ENCODE peak calls at places on chromosomes 6 and 20, in five cellular contexts. Q is upper lobe of left lung, W is mesenchymal stem cell, F is RWPE2, C is breast epithelium. A is an unnamed sample.

GRCh38 chr20:47663354-47664067 is 121.8 kb downstream of the SULF2 start:
- DNase-seq in C (peak; percentile 80), W (peak; percentile 79), F (peak; percentile 83), Q (peak; percentile 77), A (peak; percentile 35)

GRCh38 chr6:161830866-161831600 is 557.2 kb upstream of the AGPAT4 start:
- DNase-seq in Q (no peak), F (no peak), C (no peak), W (no peak), A (no peak)

GRCh38 chr6:106069478-106069877 is 16.7 kb upstream of the PRDM1 start:
- DNase-seq in C (no peak), W (peak; percentile 59), Q (no peak), F (no peak), A (no peak)

GRCh38 chr20:54606384-54606783 is 131.0 kb downstream of the DOK5 start:
- DNase-seq in C (no peak), F (no peak), W (no peak), Q (no peak), A (no peak)

GRCh38 chr6:170271771-170272314 is 19.0 kb downstream of the DLL1 start:
- DNase-seq in W (no peak), C (no peak), Q (no peak), F (no peak), A (peak; percentile 58)

GRCh38 chr20:17663486-17663885 is 18.6 kb downstream of the RRBP1 start:
- DNase-seq in F (peak; percentile 4), Q (no peak), W (no peak), C (no peak), A (no peak)

GRCh38 chr20:63454729-63455567 is 17.5 kb downstream of the KCNQ2 start:
- DNase-seq in W (no peak), C (no peak), F (no peak), Q (no peak), A (no peak)

GRCh38 chr20:1376453-1377270 is 16.2 kb downstream of the FKBP1A start:
- DNase-seq in C (no peak), Q (peak; percentile 40), W (no peak), F (no peak), A (no peak)

GRCh38 chr6:137094411-137095008 is 49.7 kb upstream of the IL20RA start:
- DNase-seq in F (no peak), Q (peak; percentile 31), C (no peak), W (peak; percentile 71), A (peak; percentile 18)

GRCh38 chr6:163314791-163315404 is 99.6 kb upstream of the QKI start:
- DNase-seq in F (no peak), C (no peak), W (no peak), Q (no peak), A (no peak)

GRCh38 chr6:34876451-34876850 is 11.4 kb downstream of the TAF11 start:
- DNase-seq in W (no peak), C (no peak), F (no peak), Q (no peak), A (no peak)

GRCh38 chr6:67064323-67064722 is 1357.3 kb upstream of the EYS start:
- DNase-seq in F (no peak), W (no peak), C (no peak), Q (no peak), A (no peak)

GRCh38 chr6:133551436-133551835 is 310.3 kb downstream of the EYA4 start:
- DNase-seq in C (no peak), W (no peak), Q (no peak), F (no peak), A (no peak)

GRCh38 chr6:34315780-34316179 is 67.0 kb upstream of the SMIM29 start:
- DNase-seq in Q (no peak), W (no peak), F (no peak), C (no peak), A (no peak)

GRCh38 chr6:69370763-69371162 is 426.0 kb downstream of the LMBRD1 start:
- DNase-seq in F (no peak), W (no peak), C (no peak), Q (no peak), A (no peak)

GRCh38 chr6:25404094-25404493 is 124.9 kb downstream of the CARMIL1 start:
- DNase-seq in F (no peak), Q (no peak), W (no peak), C (no peak), A (no peak)

GRCh38 chr6:92000112-92000511 is 1413.2 kb upstream of the MAP3K7 start:
- DNase-seq in C (no peak), Q (no peak), W (no peak), F (no peak), A (no peak)

GRCh38 chr20:14344746-14345145 is 7.3 kb upstream of the FLRT3 start:
- DNase-seq in F (no peak), Q (no peak), W (no peak), C (no peak), A (no peak)

GRCh38 chr20:16063876-16064275 is 509.4 kb downstream of the KIF16B start:
- DNase-seq in Q (no peak), W (no peak), C (no peak), F (no peak), A (no peak)

GRCh38 chr20:37408202-37408929 is 62.4 kb downstream of the SRC start:
- DNase-seq in C (no peak), W (peak; percentile 20), Q (no peak), F (peak; percentile 75), A (no peak)

GRCh38 chr6:111207141-111207858 is 120.0 kb downstream of the SLC16A10 start:
- DNase-seq in F (no peak), C (no peak), Q (no peak), W (peak; percentile 12), A (no peak)

GRCh38 chr6:69647726-69648125 is 149.1 kb downstream of the LMBRD1 start:
- DNase-seq in F (no peak), Q (no peak), C (no peak), W (no peak), A (no peak)

GRCh38 chr20:23039885-23040508 is 4.9 kb downstream of the SSTR4 start:
- DNase-seq in F (no peak), W (no peak), Q (no peak), C (no peak), A (no peak)

GRCh38 chr20:23047001-23047737 is 2.3 kb downstream of the THBD start:
- DNase-seq in W (no peak), Q (no peak), C (no peak), F (no peak), A (no peak)

GRCh38 chr20:23042270-23042669 is 7.2 kb downstream of the SSTR4 start:
- DNase-seq in F (no peak), W (no peak), C (no peak), Q (no peak), A (no peak)

GRCh38 chr20:23046431-23046830 is 3.0 kb downstream of the THBD start:
- DNase-seq in C (no peak), F (no peak), W (no peak), Q (no peak), A (no peak)

DNA sequence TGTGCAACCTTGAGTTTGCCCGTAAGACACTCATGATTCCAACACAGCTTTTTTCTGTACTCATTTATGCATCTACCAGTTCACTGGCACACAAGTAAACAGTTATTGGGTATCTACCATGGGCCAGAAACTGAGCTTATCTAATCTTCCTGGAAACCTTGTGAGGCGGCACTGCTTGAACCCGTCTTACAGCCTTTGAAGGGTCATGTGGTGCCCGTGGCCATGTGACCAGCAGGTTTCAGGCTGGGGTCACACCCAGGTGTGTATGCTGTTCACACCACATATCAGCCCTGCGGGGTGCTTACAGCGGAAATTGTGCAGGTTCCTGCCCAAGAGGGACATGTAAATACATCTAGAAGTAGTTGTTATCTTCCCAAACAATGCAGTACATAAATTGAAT is 6.1 kb downstream of the THBD start:
- DNase-seq in W (no peak), F (no peak), C (no peak), Q (no peak), A (no peak)
- H3K27me3 ChIP-seq in W (peaks cover 28% of the 10 kb centered on the region), F (no peaks in the 10 kb centered on the region), C (peaks cover 16% of the 10 kb centered on the region), Q (no peaks in the 10 kb centered on the region), A (peaks cover 13% of the 10 kb centered on the region)

GRCh38 chr6:8234316-8234715 is 132.0 kb upstream of the EEF1E1 start:
- DNase-seq in F (no peak), C (no peak), W (no peak), Q (no peak), A (no peak)

GRCh38 chr6:8236956-8237355 is 134.6 kb upstream of the EEF1E1 start:
- DNase-seq in Q (no peak), F (no peak), W (no peak), C (no peak), A (no peak)

GRCh38 chr6:8238772-8239683 is 136.7 kb upstream of the EEF1E1 start:
- DNase-seq in Q (no peak), F (no peak), C (no peak), W (no peak), A (no peak)

GRCh38 chr6:8240316-8240715 is 138.0 kb upstream of the EEF1E1 start:
- DNase-seq in W (no peak), Q (no peak), C (no peak), F (no peak), A (no peak)

DNA sequence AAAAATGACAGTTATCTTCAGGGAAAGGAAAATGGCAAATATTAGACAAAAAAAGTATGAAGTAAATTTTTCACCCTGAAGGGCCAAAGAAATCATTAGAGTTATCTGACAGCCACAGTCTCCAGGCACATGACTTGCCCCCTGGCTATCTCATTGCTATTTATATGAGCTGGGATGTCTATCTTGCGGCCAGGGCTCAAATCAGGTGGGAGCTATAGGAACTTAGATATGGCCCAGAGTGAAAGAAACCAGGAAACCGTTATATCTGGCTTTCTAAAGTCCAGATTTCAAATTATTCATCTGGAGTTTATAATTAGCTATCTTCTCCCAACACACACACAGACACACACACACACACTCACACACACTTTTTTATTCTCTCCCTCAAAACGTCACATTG is 135.3 kb upstream of the EEF1E1 start:
- DNase-seq in F (no peak), W (no peak), C (no peak), Q (no peak), A (no peak)
- H3K4me1 ChIP-seq in F (no peaks in the 10 kb centered on the region), W (peaks cover 2% of the 10 kb centered on the region), C (no peaks in the 10 kb centered on the region), Q (no peaks in the 10 kb centered on the region), A (no peaks in the 10 kb centered on the region)

DNA sequence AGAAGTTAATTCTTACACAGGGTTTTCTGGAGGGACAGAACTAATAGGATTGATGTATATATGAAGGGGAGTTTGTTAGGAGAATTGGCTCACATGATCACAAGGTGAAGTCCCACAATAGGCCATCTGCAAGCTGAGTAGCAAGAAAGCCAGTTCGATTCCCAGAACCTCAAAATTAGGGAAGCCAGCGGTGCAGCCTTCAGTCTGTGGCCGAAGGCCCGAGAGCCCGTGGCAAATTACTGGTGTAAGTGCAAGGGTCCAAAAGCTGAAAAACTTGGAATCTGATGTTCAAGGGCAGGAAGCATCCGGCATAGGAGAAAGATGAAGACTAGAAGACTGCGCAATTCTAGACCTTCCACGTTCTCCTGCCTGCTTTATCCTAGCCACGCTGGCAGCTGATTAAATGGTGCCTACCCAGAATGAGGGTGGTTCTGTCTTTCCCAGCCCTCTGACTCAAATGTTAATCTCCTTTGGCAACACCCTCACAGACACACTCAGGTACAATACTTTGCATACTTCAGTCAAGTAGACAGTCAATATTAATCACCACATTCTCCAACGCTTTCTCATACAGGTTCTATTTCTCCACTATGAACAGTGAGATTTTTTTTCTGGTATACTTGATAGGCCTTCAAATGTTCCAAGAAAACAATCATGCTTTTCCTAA is 357.0 kb downstream of the LAMA2 start:
- DNase-seq in Q (no peak), W (no peak), C (no peak), F (no peak), A (no peak)
- H3K27ac ChIP-seq in Q (no peak overlapping the region), W (no peak overlapping the region), C (no peak overlapping the region), F (peak overlapping the region; percentile 21), A (no peak overlapping the region)

DNA sequence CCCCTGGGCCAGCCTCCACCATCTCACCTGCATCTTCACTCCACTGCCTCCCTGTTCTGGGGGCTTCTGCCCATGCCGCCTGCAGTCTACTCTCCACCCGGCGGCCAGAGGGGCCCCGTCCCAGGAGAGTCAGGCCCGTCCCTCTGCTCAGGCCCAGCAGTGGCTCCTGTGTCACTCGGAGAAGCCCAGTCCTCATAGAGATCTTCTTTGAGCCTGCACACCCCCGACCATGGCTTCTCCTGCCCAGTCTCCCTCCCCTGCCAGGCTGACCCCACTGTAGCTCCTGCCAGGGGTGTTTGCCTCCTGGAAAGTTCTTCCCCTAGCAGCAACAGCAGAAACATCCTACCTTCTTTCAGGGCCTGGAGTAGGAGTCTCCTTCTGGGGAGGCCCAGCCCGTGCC is 22.2 kb upstream of the NOL4L start:
- DNase-seq in C (no peak), W (no peak), Q (no peak), F (peak; percentile 76), A (no peak)
- H3K27me3 ChIP-seq in C (peaks cover 5% of the 10 kb centered on the region), W (peaks cover 79% of the 10 kb centered on the region), Q (no peaks in the 10 kb centered on the region), F (peaks cover 17% of the 10 kb centered on the region), A (no peaks in the 10 kb centered on the region)